ENCODE peak calls at places on chromosomes 13 and 19, in five cellular contexts. L is HepG2, K is GM12878, B is K562, H is upper lobe of left lung. O is an unnamed sample.

GRCh38 chr13:72850959-72851677 is 69.2 kb downstream of the PIBF1 start:
- ATAC-seq in H (no peak), L (no peak), K (no peak), B (no peak), O (no peak)

GRCh38 chr19:48813123-48813911 is 2.5 kb upstream of the BCAT2 start:
- ATAC-seq in B (no peak), K (no peak), H (no peak), L (peak; percentile 39), O (no peak)

GRCh38 chr13:33514362-33514761 is 228.8 kb upstream of the STARD13 start:
- ATAC-seq in K (peak; percentile 75), L (no peak), H (no peak), B (peak; percentile 39), O (no peak)

GRCh38 chr19:3137139-3137538 is 1.3 kb downstream of the GNA15 start:
- ATAC-seq in H (no peak), K (no peak), L (no peak), B (no peak), O (no peak)

GRCh38 chr19:37346091-37346490 is 24.8 kb upstream of the ZNF527 start:
- ATAC-seq in H (no peak), K (no peak), B (no peak), L (no peak), O (no peak)

GRCh38 chr13:44061876-44062275 is 182.2 kb downstream of the LACC1 start:
- ATAC-seq in H (no peak), B (no peak), L (no peak), K (no peak), O (no peak)

GRCh38 chr13:76798037-76798436 is 88.2 kb downstream of the KCTD12 start:
- ATAC-seq in H (peak; percentile 73), K (peak; percentile 36), L (no peak), B (no peak), O (no peak)

GRCh38 chr13:75826391-75826790 is 190.3 kb downstream of the LMO7 start:
- ATAC-seq in H (no peak), K (no peak), L (no peak), B (no peak), O (no peak)

GRCh38 chr13:112027250-112027649 is 39.7 kb upstream of the SOX1 start:
- ATAC-seq in L (no peak), K (no peak), B (no peak), H (peak; percentile 31), O (no peak)

GRCh38 chr13:40031031-40031430 is 375.6 kb downstream of the COG6 start:
- ATAC-seq in L (no peak), K (no peak), B (no peak), H (no peak), O (no peak)

GRCh38 chr13:42001580-42001979 is 40.7 kb upstream of the VWA8 start:
- ATAC-seq in H (peak; percentile 79), L (peak; percentile 33), B (peak; percentile 69), K (no peak), O (no peak)

GRCh38 chr19:35431147-35431807 is 16.8 kb upstream of the FFAR2 start:
- ATAC-seq in B (no peak), H (no peak), K (no peak), L (no peak), O (no peak)

GRCh38 chr13:31955745-31956144 is 75.8 kb upstream of the FRY start:
- ATAC-seq in L (no peak), K (no peak), B (no peak), H (no peak), O (no peak)

GRCh38 chr13:105991131-105991530 is 544.3 kb downstream of the EFNB2 start:
- ATAC-seq in B (no peak), L (no peak), K (no peak), H (no peak), O (no peak)

GRCh38 chr19:16876904-16877361 is 11.9 kb upstream of the F2RL3 start:
- ATAC-seq in L (no peak), H (peak; percentile 54), B (no peak), K (peak; percentile 64), O (peak; percentile 43)

GRCh38 chr19:4369888-4370260 is 26.5 kb downstream of the MPND start:
- ATAC-seq in K (peak; percentile 83), H (peak; percentile 27), L (no peak), B (peak; percentile 15), O (peak; percentile 13)

GRCh38 chr19:30148039-30148438 is 206.0 kb downstream of the URI1 start:
- ATAC-seq in H (no peak), L (peak; percentile 46), B (no peak), K (no peak), O (no peak)

GRCh38 chr13:28819748-28820098 is 416 bp upstream of the MTUS2 start:
- ATAC-seq in L (peak; percentile 96), B (peak; percentile 99), K (peak; percentile 65), H (no peak), O (peak; percentile 92)

GRCh38 chr13:45102136-45102802 is 18.0 kb upstream of the GTF2F2 start:
- ATAC-seq in B (no peak), K (no peak), L (no peak), H (no peak), O (no peak)

GRCh38 chr19:11204943-11205349 is 7.6 kb upstream of the KANK2 start:
- ATAC-seq in B (no peak), H (no peak), L (no peak), K (peak; percentile 44), O (no peak)

GRCh38 chr19:21593934-21594844 is 88.8 kb downstream of the ZNF429 start:
- ATAC-seq in H (peak; percentile 32), B (peak; percentile 82), L (no peak), K (no peak), O (peak; percentile 60)

GRCh38 chr13:49165798-49166752 is 54.1 kb upstream of the MLNR start:
- ATAC-seq in B (no peak), H (peak; percentile 34), K (no peak), L (peak; percentile 62), O (no peak)

GRCh38 chr19:17077447-17078028 is 2.0 kb downstream of the MYO9B start:
- ATAC-seq in K (no peak), L (peak; percentile 7), B (no peak), H (no peak), O (no peak)

GRCh38 chr13:107351305-107351704 is 783.4 kb upstream of the ARGLU1 start:
- ATAC-seq in B (no peak), L (no peak), K (no peak), H (no peak), O (no peak)

GRCh38 chr13:25847145-25847544 is 204.7 kb downstream of the SHISA2 start:
- ATAC-seq in H (no peak), B (no peak), K (peak; percentile 82), L (no peak), O (no peak)

GRCh38 chr19:46441775-46442332 is 13.1 kb upstream of the PNMA8C start:
- ATAC-seq in B (no peak), H (no peak), K (no peak), L (no peak), O (no peak)

GRCh38 chr13:71156550-71156949 is 710.5 kb downstream of the DACH1 start:
- ATAC-seq in K (no peak), B (no peak), L (no peak), H (no peak), O (no peak)

GRCh38 chr19:15280048-15280725 is 47.9 kb upstream of the EPHX3 start:
- ATAC-seq in B (no peak), K (no peak), H (peak; percentile 19), L (no peak), O (peak; percentile 29)

DNA sequence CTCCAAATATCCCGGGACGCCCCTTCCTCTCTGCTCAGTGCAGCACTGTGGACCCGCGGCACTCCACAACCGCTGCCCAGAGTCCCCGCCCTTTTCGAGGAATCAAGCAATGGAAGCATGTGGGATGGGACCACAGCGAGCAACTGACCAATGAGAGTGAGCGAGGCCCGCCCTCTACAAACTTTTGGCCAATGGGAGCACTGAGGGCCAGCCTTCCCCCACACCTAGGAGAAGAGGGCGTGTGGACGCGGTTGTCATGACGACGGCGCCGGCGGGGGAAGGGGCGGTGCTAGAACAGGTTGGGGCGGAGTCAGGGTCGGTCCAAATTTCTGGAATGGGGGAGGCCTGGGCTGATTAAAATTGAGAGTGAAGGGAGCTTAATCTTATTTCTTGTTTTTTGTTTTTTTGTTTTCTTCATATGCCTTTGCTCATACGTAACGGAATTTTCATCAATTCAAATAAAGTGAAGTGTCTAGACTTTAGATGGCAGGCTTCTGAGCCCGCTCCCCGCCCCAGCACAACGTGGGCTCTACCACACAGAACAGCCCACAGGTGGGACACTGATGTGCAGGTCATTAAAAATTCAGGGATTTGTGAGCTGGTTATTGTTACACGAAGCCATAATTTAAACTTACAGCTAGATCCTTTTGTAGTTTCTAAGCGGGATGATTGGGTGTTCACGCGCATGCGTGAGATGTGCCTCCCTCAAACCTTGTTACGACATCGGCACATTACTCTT is at the start of gene DNAAF3:
- ATAC-seq in H (peak; percentile 98), K (peak; percentile 99), L (peak; percentile 97), B (peak; percentile 99), O (peak; percentile 98)
- TF ChIP-seq EP300 in H (no peak), K (no peak), L (no peak), B (no peak), O (no peak)

DNA sequence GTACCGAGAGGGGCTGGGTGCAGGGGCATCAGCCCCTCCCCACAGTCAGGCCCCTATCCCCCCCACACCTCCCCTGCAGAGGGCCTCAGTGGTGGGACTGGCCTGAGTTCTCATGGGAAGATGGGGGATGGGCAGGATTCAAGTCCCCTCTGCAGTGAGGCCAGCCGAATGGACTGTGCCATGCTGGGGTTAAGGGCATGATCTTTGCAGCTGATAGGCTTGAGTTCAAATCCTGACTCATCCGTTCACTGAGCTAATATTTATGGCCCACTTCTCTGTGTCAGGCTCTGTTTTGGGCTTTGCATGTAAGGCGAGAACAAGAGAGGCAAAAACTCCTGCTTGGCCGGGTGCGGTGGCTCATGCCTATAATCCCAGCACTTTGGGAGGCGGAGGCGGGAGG is 20.6 kb downstream of the MARK4 start:
- ATAC-seq in B (no peak), H (peak; percentile 56), L (no peak), K (no peak), O (no peak)
- H3K36me3 ChIP-seq in B (peaks cover 35% of the 10 kb centered on the region), H (peaks cover 9% of the 10 kb centered on the region), L (peaks cover 15% of the 10 kb centered on the region), K (peaks cover 1% of the 10 kb centered on the region), O (peaks cover 98% of the 10 kb centered on the region)

DNA sequence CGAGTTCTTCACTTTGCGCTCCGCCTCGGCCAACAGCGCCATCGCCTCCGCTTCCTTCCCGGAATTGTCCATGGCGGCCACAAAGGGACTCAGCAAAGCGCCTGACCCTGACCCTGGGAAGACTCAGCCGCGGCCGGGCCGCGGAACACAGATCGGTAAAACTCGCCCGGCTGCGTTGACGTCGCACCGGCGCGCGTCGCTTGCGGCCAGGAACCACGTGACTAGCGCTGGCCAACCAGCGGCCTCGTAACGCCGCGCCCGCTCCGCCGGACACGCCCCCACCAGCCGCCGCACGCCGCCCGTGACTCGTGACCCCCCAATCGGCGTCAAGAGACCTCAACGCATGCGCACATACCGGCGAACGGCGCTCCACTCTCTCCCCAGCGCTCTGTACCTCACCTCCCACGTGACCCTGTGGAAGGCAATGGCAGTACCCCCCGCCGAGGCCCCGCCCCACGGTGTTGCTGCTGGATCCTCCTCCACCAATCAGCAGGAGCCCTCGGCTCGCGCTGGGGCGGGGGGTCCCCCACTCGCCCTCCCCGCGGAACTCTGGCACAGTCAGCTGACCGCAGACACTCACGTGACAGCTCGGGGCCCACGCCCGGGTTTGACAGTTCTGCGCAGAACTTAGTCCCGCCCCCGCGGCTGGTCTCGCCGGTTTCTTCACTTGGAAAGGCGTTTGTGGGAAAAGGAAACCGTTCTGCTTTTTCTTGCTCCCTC is at the start of gene NAPA:
- ATAC-seq in B (peak; percentile 97), H (peak; percentile 99), L (peak; percentile 87), K (peak; percentile 95), O (peak; percentile 97)
- TF ChIP-seq EP300 in B (peak; percentile 50), H (no peak), L (no peak), K (peak; percentile 63), O (no peak)

GRCh38 chr19:55299991-55300390 is 16.2 kb downstream of the BRSK1 start:
- ATAC-seq in L (no peak), K (no peak), H (no peak), B (no peak), O (no peak)
- H3K36me3 ChIP-seq in L (no peaks in the 10 kb centered on the region), K (no peaks in the 10 kb centered on the region), H (no peaks in the 10 kb centered on the region), B (no peaks in the 10 kb centered on the region), O (no peaks in the 10 kb centered on the region)

GRCh38 chr13:29850213-29850898 is at the start of gene UBL3:
- ATAC-seq in B (peak; percentile 96), H (peak; percentile 99), K (peak; percentile 84), L (peak; percentile 85), O (peak; percentile 97)
- TF ChIP-seq EP300 in B (no peak), H (no peak), K (no peak), L (no peak), O (no peak)